ENCODE peak calls at places on chromosomes 16 and 17, in nine cellular contexts. B, E, P, Q, A, F, S, R and U are unnamed samples.

GRCh38 chr17:7217113-7217987 is 2.3 kb downstream of the DLG4 start:
- DNase-seq in B (peak), E (peak), P (no peak), Q (no peak), A (peak), F (no peak), S (peak), R (peak), U (peak)

GRCh38 chr16:19294156-19294649 is 8.7 kb downstream of the CLEC19A start:
- DNase-seq in B (peak), E (no peak), P (no peak), Q (no peak), A (peak), F (no peak), S (no peak), R (peak), U (peak)

GRCh38 chr16:72138064-72138572 is 33.8 kb downstream of the PMFBP1 start:
- DNase-seq in B (no peak), E (no peak), P (no peak), Q (no peak), A (no peak), F (no peak), S (no peak), R (no peak), U (no peak)

GRCh38 chr16:57091990-57092785 is at the start of gene CPNE2:
- DNase-seq in B (peak), E (peak), P (peak), Q (peak), A (peak), F (peak), S (peak), R (peak), U (peak)

GRCh38 chr16:65700599-65700998 is 578.7 kb upstream of the CDH11 start:
- DNase-seq in B (no peak), E (no peak), P (no peak), Q (no peak), A (peak), F (no peak), S (peak), R (no peak), U (no peak)

GRCh38 chr17:38571833-38572274 is 33.9 kb downstream of the SRCIN1 start:
- DNase-seq in B (peak), E (peak), P (no peak), Q (no peak), A (no peak), F (no peak), S (no peak), R (no peak), U (no peak)

GRCh38 chr17:65438708-65439294 is 122.6 kb downstream of the AXIN2 start:
- DNase-seq in B (no peak), E (no peak), P (no peak), Q (no peak), A (peak), F (no peak), S (no peak), R (no peak), U (no peak)

GRCh38 chr16:57041182-57042156 is 50.9 kb upstream of the CPNE2 start:
- DNase-seq in B (peak), E (no peak), P (no peak), Q (no peak), A (no peak), F (no peak), S (no peak), R (peak), U (no peak)

GRCh38 chr17:73091770-73092517 is 544 bp downstream of the SLC39A11 start:
- DNase-seq in B (peak), E (peak), P (peak), Q (no peak), A (peak), F (peak), S (peak), R (peak), U (peak)

GRCh38 chr16:66036775-66037715 is 329.4 kb upstream of the CDH5 start:
- DNase-seq in B (no peak), E (no peak), P (no peak), Q (no peak), A (peak), F (peak), S (peak), R (no peak), U (no peak)

DNA sequence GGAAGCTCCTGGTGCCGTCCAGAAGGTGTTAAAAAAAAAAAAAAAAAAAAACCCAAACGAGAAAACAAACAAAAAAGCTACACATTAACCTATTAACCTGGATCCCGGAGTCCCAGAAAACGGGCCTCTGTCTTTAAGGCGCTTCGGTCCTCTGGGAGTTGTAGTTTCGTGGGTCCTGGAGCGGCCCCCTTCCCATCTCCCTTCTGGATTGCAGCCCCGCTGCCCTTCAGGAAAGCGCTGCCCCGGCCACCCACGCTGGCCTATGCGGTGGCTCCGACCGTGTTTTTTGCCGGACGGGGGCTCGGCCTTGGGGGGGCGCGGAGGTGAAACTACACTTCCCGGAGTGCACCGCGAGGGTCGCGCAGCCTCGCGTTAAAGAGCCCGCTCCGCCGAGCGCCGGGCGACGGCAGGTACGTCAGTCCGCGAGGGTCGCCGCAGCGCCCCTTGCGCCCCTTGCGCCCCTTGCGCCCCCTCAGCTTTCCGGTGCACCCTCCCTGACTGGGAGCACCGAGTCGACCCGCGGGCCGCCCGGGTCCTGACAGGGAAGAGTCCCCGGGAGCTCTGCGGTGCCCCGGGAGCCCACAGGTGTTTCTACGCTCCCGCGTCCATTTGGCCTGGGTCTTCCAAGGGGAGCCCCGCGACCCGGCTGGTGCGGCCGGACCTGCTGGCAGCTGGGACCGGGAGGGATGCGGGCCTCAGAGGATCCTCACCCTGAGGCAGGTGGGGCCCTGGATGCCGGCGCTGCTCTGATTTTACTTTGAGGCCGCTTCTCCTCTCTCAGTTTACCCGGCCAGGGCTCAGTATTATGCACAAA is at the start of gene FCSK:
- DNase-seq in B (peak), E (peak), P (peak), Q (peak), A (peak), F (peak), S (peak), R (peak), U (peak)
- TF ChIP-seq CTCF in B (no peak), E (peak), P (no peak), Q (peak), A (no peak), F (no peak), S (no peak), R (peak), U (no peak)

GRCh38 chr16:89060207-89060794 is 33.4 kb upstream of the ACSF3 start:
- DNase-seq in B (no peak), E (no peak), P (no peak), Q (no peak), A (no peak), F (no peak), S (no peak), R (no peak), U (no peak)
- TF ChIP-seq CTCF in B (no peak), E (no peak), P (no peak), Q (no peak), A (no peak), F (no peak), S (no peak), R (no peak), U (no peak)

GRCh38 chr17:16589097-16589969 is 20.3 kb upstream of the ZNF287 start:
- DNase-seq in B (peak), E (peak), P (peak), Q (peak), A (peak), F (peak), S (peak), R (peak), U (peak)

GRCh38 chr17:16585796-16586195 is 16.8 kb upstream of the ZNF287 start:
- DNase-seq in B (no peak), E (no peak), P (no peak), Q (no peak), A (peak), F (no peak), S (peak), R (no peak), U (no peak)

GRCh38 chr17:16583781-16584180 is 14.8 kb upstream of the ZNF287 start:
- DNase-seq in B (no peak), E (no peak), P (no peak), Q (no peak), A (no peak), F (no peak), S (no peak), R (no peak), U (no peak)

DNA sequence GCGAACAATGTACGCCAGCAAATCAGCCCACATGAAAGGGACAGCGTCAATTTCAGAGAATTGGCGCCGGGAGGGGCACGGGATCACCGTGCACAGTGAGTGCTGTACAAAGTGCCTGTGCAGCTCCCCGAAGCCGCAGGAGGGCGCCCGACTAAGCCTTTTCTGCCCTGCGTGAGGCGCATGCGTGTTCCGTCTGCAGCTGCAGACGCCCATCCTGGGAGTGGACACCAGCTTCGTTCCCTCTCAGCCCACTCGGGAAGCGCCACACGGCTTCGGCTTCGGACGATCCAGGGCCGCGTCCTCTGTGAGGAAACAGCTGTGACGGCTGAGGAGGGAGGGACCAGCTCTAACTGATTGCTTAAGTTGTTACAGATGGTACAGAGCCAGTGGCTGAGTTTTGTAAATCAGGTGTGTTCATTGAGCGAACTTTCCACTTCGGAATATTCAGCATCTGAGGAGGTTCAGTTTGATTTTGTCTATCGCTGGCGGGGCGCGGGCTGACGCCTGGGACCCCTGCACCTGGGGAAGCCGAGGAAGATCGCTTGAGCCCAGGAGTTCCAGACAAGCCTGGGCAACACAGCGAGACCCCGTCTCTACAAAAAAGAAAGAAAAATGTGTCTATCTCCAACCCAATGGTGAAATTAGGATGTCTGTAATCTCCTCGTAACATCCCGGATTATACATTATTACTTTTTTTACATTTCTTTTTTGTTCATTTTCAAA is 15.4 kb upstream of the ZNF287 start:
- DNase-seq in B (peak), E (peak), P (peak), Q (peak), A (peak), F (peak), S (peak), R (peak), U (peak)
- TF ChIP-seq CTCF in B (peak), E (peak), P (peak), Q (peak), A (peak), F (peak), S (peak), R (peak), U (peak)

GRCh38 chr17:41484920-41485904 is 4.3 kb upstream of the KRT35 start:
- DNase-seq in B (no peak), E (no peak), P (no peak), Q (no peak), A (no peak), F (no peak), S (no peak), R (no peak), U (no peak)

GRCh38 chr17:41486316-41486715 is 3.4 kb downstream of the KRT36 start:
- DNase-seq in B (no peak), E (no peak), P (no peak), Q (no peak), A (no peak), F (no peak), S (no peak), R (no peak), U (no peak)

GRCh38 chr17:41489531-41489930 is at the start of gene KRT36:
- DNase-seq in B (no peak), E (no peak), P (no peak), Q (no peak), A (no peak), F (no peak), S (no peak), R (no peak), U (no peak)

GRCh38 chr17:41483991-41484826 is 3.3 kb upstream of the KRT35 start:
- DNase-seq in B (no peak), E (no peak), P (no peak), Q (no peak), A (no peak), F (no peak), S (no peak), R (no peak), U (no peak)

DNA sequence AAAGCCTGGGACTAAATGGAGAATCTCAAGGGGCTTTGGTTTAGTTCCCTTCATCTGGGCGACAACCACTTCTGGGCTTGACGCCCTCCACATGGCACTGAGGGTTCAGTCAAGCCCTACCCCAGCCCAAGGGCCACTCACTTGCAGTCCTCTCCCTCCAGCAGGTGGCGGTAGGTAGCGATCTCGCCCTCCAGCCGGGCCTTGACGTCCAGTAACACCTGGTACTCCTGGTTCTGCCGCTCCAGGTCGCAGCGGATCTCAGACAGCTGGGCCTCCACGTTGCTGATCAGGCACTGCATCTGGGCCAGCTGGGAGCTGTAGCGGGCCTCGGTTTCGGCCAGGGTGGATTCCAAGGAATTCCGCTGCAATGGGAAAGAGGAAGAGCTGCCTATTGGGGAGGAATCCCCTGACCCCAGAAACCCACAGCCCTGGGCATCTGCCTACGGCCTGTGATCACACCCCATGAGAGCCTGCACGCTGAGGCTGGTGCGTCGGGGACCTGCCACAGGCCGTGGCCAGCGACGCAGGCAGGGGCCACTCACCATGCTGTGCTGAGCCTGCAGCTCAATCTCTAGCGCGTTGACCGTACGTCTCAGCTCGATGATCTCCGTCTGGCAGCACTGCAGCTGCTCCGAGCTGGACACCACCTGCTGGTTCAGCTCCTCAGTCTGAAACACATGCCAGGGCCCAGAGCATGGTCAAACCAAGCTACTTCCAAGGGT is 2.7 kb downstream of the KRT36 start:
- DNase-seq in B (peak), E (peak), P (peak), Q (no peak), A (no peak), F (no peak), S (no peak), R (peak), U (peak)
- TF ChIP-seq CTCF in B (peak), E (peak), P (peak), Q (peak), A (peak), F (peak), S (peak), R (peak), U (peak)

DNA sequence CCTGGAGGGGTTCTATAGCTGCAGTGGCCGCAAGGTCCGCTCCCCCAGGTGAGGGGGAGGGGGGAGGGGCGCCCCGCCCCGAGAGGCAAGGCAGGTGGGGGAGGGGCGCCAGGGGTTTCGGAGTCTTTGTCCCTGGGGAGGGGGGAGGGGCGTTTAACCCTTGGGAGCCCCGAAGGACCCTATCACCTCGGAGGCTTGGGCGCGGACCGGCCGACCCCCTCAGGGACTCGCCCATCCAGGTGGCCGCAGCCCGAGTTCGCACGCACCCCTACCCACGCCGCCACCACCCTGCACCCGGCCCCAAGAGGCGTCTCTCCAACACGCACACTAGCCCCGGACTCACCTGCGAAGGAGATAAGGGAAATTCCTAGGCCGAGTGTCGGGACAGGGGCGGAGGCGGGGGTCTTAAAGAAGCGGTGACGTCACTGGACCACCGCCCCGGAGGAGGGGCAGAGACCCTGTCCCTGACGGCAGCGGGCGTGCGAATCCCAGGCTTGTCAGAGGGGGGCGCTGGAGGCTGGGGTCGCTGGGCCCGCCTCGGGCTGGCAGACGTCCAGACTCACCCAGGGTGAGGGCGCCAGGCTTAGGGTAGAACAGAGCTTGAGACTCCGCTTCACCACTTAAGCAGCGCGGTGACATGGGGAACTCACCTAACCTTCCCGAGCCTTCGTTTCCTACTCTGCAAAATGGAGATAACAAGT is at the start of gene CLDN6:
- DNase-seq in B (no peak), E (peak), P (peak), Q (peak), A (no peak), F (no peak), S (no peak), R (peak), U (peak)
- TF ChIP-seq CTCF in B (no peak), E (peak), P (peak), Q (peak), A (peak), F (no peak), S (no peak), R (no peak), U (peak)

GRCh38 chr17:77807746-77808441 is 150.6 kb upstream of the TNRC6C start:
- DNase-seq in B (no peak), E (no peak), P (no peak), Q (no peak), A (no peak), F (no peak), S (no peak), R (no peak), U (no peak)
- TF ChIP-seq CTCF in B (no peak), E (no peak), P (no peak), Q (no peak), A (no peak), F (no peak), S (no peak), R (no peak), U (no peak)